ENCODE peak calls at places on chromosomes 1 and 21, in six cellular contexts. F is progenitor cell of endocrine pancreas, H is colonic mucosa, J is cardiac muscle cell, I is ascending aorta, S is fibroblast of the aortic adventitia. Q is an unnamed sample.

GRCh38 chr1:165842363-165843129 is 15.1 kb downstream of the UCK2 start:
- DNase-seq in F (no peak), H (no peak), J (peak; percentile 46), I (no peak), S (peak; percentile 44), Q (no peak)

GRCh38 chr1:230283678-230284077 is 142.5 kb downstream of the PGBD5 start:
- DNase-seq in F (no peak), H (no peak), J (no peak), I (peak; percentile 45), S (no peak), Q (no peak)

GRCh38 chr21:40681164-40681859 is 165.6 kb downstream of the DSCAM start:
- DNase-seq in F (no peak), H (no peak), J (no peak), I (no peak), S (no peak), Q (no peak)

GRCh38 chr1:156383023-156383422 is 14.0 kb downstream of the RHBG start:
- DNase-seq in F (peak; percentile 62), H (peak; percentile 49), J (peak; percentile 66), I (no peak), S (peak; percentile 49), Q (no peak)

GRCh38 chr21:26655466-26655865 is 82.4 kb upstream of the CYYR1 start:
- DNase-seq in F (no peak), H (no peak), J (no peak), I (no peak), S (no peak), Q (no peak)

GRCh38 chr1:238830036-238830611 is 556.2 kb upstream of the CHRM3 start:
- DNase-seq in F (no peak), H (no peak), J (no peak), I (no peak), S (no peak), Q (no peak)

GRCh38 chr1:227917081-227917950 is 30.4 kb downstream of the WNT9A start:
- DNase-seq in F (no peak), H (no peak), J (no peak), I (no peak), S (no peak), Q (no peak)

GRCh38 chr1:91589438-91589837 is 88.8 kb downstream of the CDC7 start:
- DNase-seq in F (no peak), H (no peak), J (no peak), I (no peak), S (no peak), Q (no peak)

GRCh38 chr1:47569681-47570470 is 132.0 kb downstream of the FOXD2 start:
- DNase-seq in F (no peak), H (peak; percentile 59), J (peak; percentile 89), I (peak; percentile 89), S (peak; percentile 91), Q (no peak)

GRCh38 chr1:94299627-94300552 is 62.5 kb upstream of the ARHGAP29 start:
- DNase-seq in F (no peak), H (no peak), J (peak; percentile 70), I (no peak), S (peak; percentile 61), Q (no peak)

GRCh38 chr1:221141606-221142285 is 262.5 kb downstream of the HLX start:
- DNase-seq in F (no peak), H (no peak), J (no peak), I (no peak), S (no peak), Q (no peak)

GRCh38 chr1:56436912-56437403 is 142.4 kb downstream of the PLPP3 start:
- DNase-seq in F (no peak), H (no peak), J (no peak), I (no peak), S (no peak), Q (no peak)

GRCh38 chr1:241611063-241611462 is 29.1 kb downstream of the CHML start:
- DNase-seq in F (no peak), H (no peak), J (peak; percentile 75), I (no peak), S (peak; percentile 80), Q (no peak)

DNA sequence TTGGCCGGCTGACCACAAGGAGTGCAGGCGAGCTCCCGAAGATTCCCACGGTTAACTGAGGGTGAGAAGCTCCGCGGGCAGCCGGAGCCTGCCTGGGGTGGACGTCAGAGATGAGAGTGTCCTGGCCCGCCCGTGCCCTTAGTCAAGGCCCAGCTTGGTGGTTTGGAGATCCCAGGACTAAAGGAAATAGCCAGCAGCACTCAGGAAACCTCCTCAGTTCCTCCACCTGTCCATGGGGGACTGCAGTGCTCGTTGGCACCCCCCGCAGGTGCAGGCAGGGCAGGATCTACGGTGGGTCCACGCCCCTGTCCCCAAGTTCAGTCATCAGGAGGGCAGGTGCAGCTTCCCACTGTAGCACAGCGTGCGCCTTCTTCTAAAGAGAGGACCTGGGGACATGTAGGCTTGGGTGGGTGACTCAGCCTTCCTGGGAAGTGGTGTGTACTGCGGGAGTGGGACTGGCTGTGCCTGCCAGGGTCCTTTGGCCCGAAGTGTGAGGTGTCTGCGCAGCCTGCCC is 32.5 kb downstream of the SLX9 start:
- DNase-seq in F (no peak), H (no peak), J (no peak), I (no peak), S (no peak), Q (no peak)
- TF ChIP-seq CTCF in F (no peak), H (no peak), J (no peak), I (no peak), S (no peak), Q (no peak)

GRCh38 chr1:168065511-168065910 is 71.2 kb downstream of the GPR161 start:
- DNase-seq in F (no peak), H (no peak), J (peak; percentile 42), I (no peak), S (no peak), Q (no peak)

GRCh38 chr1:168064216-168064615 is 72.5 kb downstream of the GPR161 start:
- DNase-seq in F (no peak), H (no peak), J (no peak), I (no peak), S (no peak), Q (no peak)

GRCh38 chr1:168069384-168069783 is 67.3 kb downstream of the GPR161 start:
- DNase-seq in F (no peak), H (no peak), J (no peak), I (no peak), S (no peak), Q (no peak)
- TF ChIP-seq CTCF in F (no peak), H (no peak), J (no peak), I (no peak), S (no peak), Q (no peak)

GRCh38 chr1:198798923-198799386 is 160.1 kb downstream of the PTPRC start:
- DNase-seq in F (no peak), H (no peak), J (no peak), I (no peak), S (no peak), Q (no peak)
- TF ChIP-seq CTCF in F (no peak), H (no peak), J (no peak), I (no peak), S (no peak), Q (no peak)

GRCh38 chr1:99969729-99970591 is at the start of gene SLC35A3:
- DNase-seq in F (peak; percentile 77), H (peak; percentile 87), J (peak; percentile 75), I (peak; percentile 85), S (peak; percentile 63), Q (peak; percentile 25)
- TF ChIP-seq CTCF in F (no peak), H (no peak), J (no peak), I (no peak), S (no peak), Q (no peak)